ENCODE peak calls at places on chromosomes 7 and 10, in ten cellular contexts. B, Z, D, Y, F, W, H, U, X and V are unnamed samples.

GRCh38 chr7:102198557-102198956 is 88.1 kb upstream of the SH2B2 start:
- DNase-seq in U (no peak), D (no peak), X (no peak), Y (no peak), B (no peak), Z (no peak), H (no peak), F (no peak), W (no peak), V (no peak)

GRCh38 chr10:8181496-8182174 is 127.1 kb downstream of the GATA3 start:
- DNase-seq in W (no peak), H (no peak), F (no peak), D (peak), U (no peak), X (no peak), Z (no peak), Y (no peak), B (no peak), V (no peak)

GRCh38 chr10:132163278-132163765 is 23.4 kb upstream of the DPYSL4 start:
- DNase-seq in Y (peak), X (no peak), Z (peak), B (no peak), D (peak), F (no peak), W (no peak), U (peak), H (peak), V (peak)

GRCh38 chr7:34845666-34846361 is 187.8 kb downstream of the NPSR1 start:
- DNase-seq in F (no peak), X (no peak), Z (peak), D (peak), U (no peak), H (peak), Y (no peak), B (no peak), W (no peak), V (peak)

GRCh38 chr10:629186-629998 is 60.1 kb downstream of the DIP2C start:
- DNase-seq in F (no peak), U (no peak), D (no peak), H (no peak), W (no peak), Y (no peak), Z (no peak), B (no peak), X (no peak), V (no peak)

GRCh38 chr10:7866191-7866590 is 47.9 kb downstream of the TAF3 start:
- DNase-seq in D (no peak), B (no peak), H (no peak), U (no peak), F (no peak), Y (no peak), W (no peak), X (no peak), Z (no peak), V (peak)

GRCh38 chr7:42175834-42176745 is 60.9 kb downstream of the GLI3 start:
- DNase-seq in B (no peak), U (no peak), H (no peak), F (no peak), W (no peak), D (no peak), Z (no peak), Y (no peak), X (no peak), V (no peak)

GRCh38 chr7:149625947-149626392 is 128.4 kb upstream of the ZNF746 start:
- DNase-seq in U (no peak), W (no peak), H (no peak), D (peak), Y (no peak), X (peak), Z (no peak), F (no peak), B (no peak), V (no peak)

GRCh38 chr10:52782554-52782953 is 10.0 kb upstream of the MBL2 start:
- DNase-seq in U (no peak), Y (no peak), Z (no peak), X (no peak), F (no peak), H (no peak), B (no peak), D (no peak), W (no peak), V (no peak)

GRCh38 chr7:40197527-40197926 is 62.7 kb downstream of the SUGCT start:
- DNase-seq in X (no peak), Z (no peak), B (no peak), D (no peak), Y (no peak), U (no peak), F (no peak), H (no peak), W (no peak), V (no peak)

GRCh38 chr7:33764752-33765451 is 140.4 kb upstream of the BMPER start:
- DNase-seq in B (no peak), F (no peak), W (no peak), U (no peak), Z (peak), Y (no peak), X (no peak), H (no peak), D (peak), V (no peak)

GRCh38 chr7:8236781-8237407 is 25.1 kb downstream of the ICA1 start:
- DNase-seq in H (no peak), Z (no peak), Y (no peak), F (no peak), U (no peak), X (no peak), D (no peak), B (no peak), W (no peak), V (peak)

GRCh38 chr7:37428681-37429434 is 19.8 kb downstream of the ELMO1 start:
- DNase-seq in Y (no peak), D (no peak), W (no peak), Z (no peak), X (no peak), U (no peak), F (no peak), B (no peak), H (no peak), V (no peak)

GRCh38 chr7:962401-963081 is 8.1 kb upstream of the ADAP1 start:
- DNase-seq in H (no peak), B (no peak), D (no peak), F (no peak), Y (peak), W (no peak), U (no peak), Z (no peak), X (no peak), V (peak)

GRCh38 chr7:30734497-30734896 is 17.4 kb upstream of the INMT start:
- DNase-seq in X (no peak), U (no peak), H (no peak), B (no peak), W (no peak), Z (no peak), D (no peak), F (no peak), Y (no peak), V (no peak)

GRCh38 chr10:51867956-51868355 is 168.6 kb upstream of the CSTF2T start:
- DNase-seq in W (no peak), U (no peak), Y (no peak), F (no peak), Z (no peak), D (no peak), X (peak), B (no peak), H (no peak), V (no peak)

GRCh38 chr10:108112218-108112617 is 947.7 kb upstream of the SORCS1 start:
- DNase-seq in X (no peak), F (no peak), U (no peak), B (no peak), Y (no peak), Z (no peak), H (no peak), D (peak), W (no peak), V (no peak)

GRCh38 chr7:17915796-17916195 is 24.5 kb downstream of the SNX13 start:
- DNase-seq in Z (no peak), U (no peak), Y (no peak), H (no peak), D (no peak), F (no peak), B (no peak), W (no peak), X (no peak), V (no peak)

GRCh38 chr10:127168251-127168650 is 28.1 kb downstream of the INSYN2A start:
- DNase-seq in U (no peak), W (no peak), X (no peak), Y (no peak), F (no peak), B (no peak), H (no peak), Z (no peak), D (no peak), V (no peak)

GRCh38 chr10:83917519-83918506 is 221.5 kb upstream of the GHITM start:
- DNase-seq in U (peak), H (no peak), B (no peak), W (no peak), D (peak), X (no peak), F (no peak), Z (no peak), Y (peak), V (peak)

GRCh38 chr10:59283456-59284082 is 78.8 kb downstream of the FAM13C start:
- DNase-seq in X (no peak), U (no peak), W (no peak), Y (no peak), F (no peak), H (peak), Z (no peak), B (no peak), D (peak), V (no peak)

GRCh38 chr10:61438141-61438984 is 14.8 kb downstream of the TMEM26 start:
- DNase-seq in Z (peak), B (no peak), H (no peak), F (no peak), W (no peak), U (no peak), D (peak), Y (no peak), X (peak), V (no peak)

GRCh38 chr10:44030681-44031080 is 354.2 kb downstream of the CXCL12 start:
- DNase-seq in Y (no peak), U (no peak), H (no peak), F (no peak), W (no peak), D (no peak), X (no peak), Z (no peak), B (no peak), V (peak)

GRCh38 chr10:62562101-62562500 is 187.9 kb downstream of the ZNF365 start:
- DNase-seq in F (no peak), Z (no peak), Y (no peak), W (no peak), D (no peak), B (no peak), H (no peak), U (no peak), X (no peak), V (no peak)

GRCh38 chr10:61937631-61938284 is 36.3 kb downstream of the ARID5B start:
- DNase-seq in Z (peak), D (peak), B (no peak), X (no peak), U (no peak), Y (no peak), W (no peak), H (no peak), F (no peak), V (no peak)